ENCODE peak calls at places on chromosomes 7 and 10, in six cellular contexts. H is body of pancreas; L is A549; Q is CD4-positive, alpha-beta memory T cell; G is skeletal muscle cell; Z is Peyer's patch. P is an unnamed sample.
A peak's percentile ranks its signal among the peaks of the same experiment; 100 is the strongest.

GRCh38 chr10:13184726-13185514 is 23.6 kb downstream of the MCM10 start:
- DNase-seq in H (peak; percentile 33), L (no peak), Q (no peak), G (no peak), Z (no peak), P (no peak)

GRCh38 chr7:45108863-45109262 is 2.6 kb downstream of the TBRG4 start:
- DNase-seq in H (no peak), L (no peak), Q (no peak), G (no peak), Z (no peak), P (no peak)

GRCh38 chr7:128027485-128027980 is 3.7 kb downstream of the LRRC4 start:
- DNase-seq in H (no peak), L (no peak), Q (no peak), G (no peak), Z (no peak), P (no peak)

GRCh38 chr10:8288600-8288999 is 234.1 kb downstream of the GATA3 start:
- DNase-seq in H (no peak), L (no peak), Q (no peak), G (no peak), Z (no peak), P (no peak)

GRCh38 chr7:32648408-32649156 is 153.3 kb downstream of the AVL9 start:
- DNase-seq in H (no peak), L (no peak), Q (no peak), G (no peak), Z (no peak), P (no peak)

GRCh38 chr7:15334524-15335269 is 227.1 kb downstream of the AGMO start:
- DNase-seq in H (no peak), L (no peak), Q (no peak), G (no peak), Z (no peak), P (no peak)

GRCh38 chr7:82623812-82624211 is 180.2 kb upstream of the CACNA2D1 start:
- DNase-seq in H (no peak), L (no peak), Q (no peak), G (no peak), Z (no peak), P (no peak)

GRCh38 chr7:37921340-37921805 is 933 bp downstream of the EPDR1 start:
- DNase-seq in H (peak; percentile 67), L (no peak), Q (no peak), G (no peak), Z (no peak), P (no peak)

GRCh38 chr7:151039850-151040548 is 8.3 kb upstream of the ASIC3 start:
- DNase-seq in H (no peak), L (no peak), Q (no peak), G (no peak), Z (no peak), P (no peak)

GRCh38 chr10:10418397-10418796 is 599.3 kb upstream of the CELF2 start:
- DNase-seq in H (no peak), L (no peak), Q (no peak), G (no peak), Z (no peak), P (no peak)

GRCh38 chr10:119396008-119396708 is 146.4 kb downstream of the RGS10 start:
- DNase-seq in H (no peak), L (no peak), Q (no peak), G (no peak), Z (no peak), P (no peak)

GRCh38 chr10:69397972-69398371 is 18.7 kb downstream of the TACR2 start:
- DNase-seq in H (no peak), L (no peak), Q (no peak), G (no peak), Z (no peak), P (no peak)

GRCh38 chr7:31096882-31097258 is 44.8 kb downstream of the ADCYAP1R1 start:
- DNase-seq in H (no peak), L (no peak), Q (no peak), G (no peak), Z (no peak), P (no peak)

GRCh38 chr10:102376901-102377300 is 18.6 kb upstream of the NFKB2 start:
- DNase-seq in H (no peak), L (no peak), Q (no peak), G (no peak), Z (no peak), P (no peak)

GRCh38 chr7:151381333-151382078 is 28.3 kb downstream of the WDR86 start:
- DNase-seq in H (no peak), L (no peak), Q (peak; percentile 83), G (no peak), Z (no peak), P (no peak)

GRCh38 chr10:47008769-47009168 is 97.5 kb downstream of the PTPN20 start:
- DNase-seq in H (no peak), L (no peak), Q (no peak), G (no peak), Z (no peak), P (no peak)

GRCh38 chr10:78829570-78829969 is 239.2 kb upstream of the ZMIZ1 start:
- DNase-seq in H (no peak), L (no peak), Q (no peak), G (no peak), Z (no peak), P (no peak)

GRCh38 chr10:103696411-103697145 is 158.8 kb downstream of the SH3PXD2A start:
- DNase-seq in H (peak; percentile 23), L (peak; percentile 95), Q (peak; percentile 56), G (peak; percentile 75), Z (peak; percentile 41), P (peak; percentile 58)

GRCh38 chr7:359226-359775 is 69.3 kb downstream of the FOXL3 start:
- DNase-seq in H (peak; percentile 5), L (no peak), Q (no peak), G (no peak), Z (no peak), P (no peak)

GRCh38 chr10:72720814-72721665 is 29.1 kb downstream of the MCU start:
- DNase-seq in H (no peak), L (no peak), Q (no peak), G (no peak), Z (no peak), P (no peak)

GRCh38 chr10:78768882-78769281 is 299.9 kb upstream of the ZMIZ1 start:
- DNase-seq in H (no peak), L (no peak), Q (no peak), G (no peak), Z (no peak), P (no peak)

GRCh38 chr10:113159563-113159962 is 209.5 kb downstream of the TCF7L2 start:
- DNase-seq in H (no peak), L (no peak), Q (no peak), G (no peak), Z (no peak), P (no peak)

GRCh38 chr10:113690749-113691148 is 11.0 kb downstream of the CASP7 start:
- DNase-seq in H (no peak), L (no peak), Q (no peak), G (no peak), Z (no peak), P (no peak)

GRCh38 chr10:33132626-33133025 is 174.6 kb upstream of the ITGB1 start:
- DNase-seq in H (no peak), L (no peak), Q (peak; percentile 64), G (no peak), Z (no peak), P (no peak)

GRCh38 chr7:7535688-7536087 is at the start of gene COL28A1:
- DNase-seq in H (no peak), L (no peak), Q (no peak), G (no peak), Z (no peak), P (no peak)

GRCh38 chr10:10782603-10783002 is 235.1 kb upstream of the CELF2 start:
- DNase-seq in H (no peak), L (no peak), Q (no peak), G (no peak), Z (no peak), P (no peak)

GRCh38 chr7:101939136-101939695 is 121.8 kb downstream of the CUX1 start:
- DNase-seq in H (no peak), L (no peak), Q (no peak), G (no peak), Z (no peak), P (no peak)

GRCh38 chr7:17822557-17823173 is 117.6 kb downstream of the SNX13 start:
- DNase-seq in H (no peak), L (no peak), Q (no peak), G (no peak), Z (no peak), P (no peak)

GRCh38 chr7:121419201-121420148 is 23.4 kb upstream of the FAM3C start:
- DNase-seq in H (peak; percentile 42), L (no peak), Q (no peak), G (no peak), Z (no peak), P (no peak)

GRCh38 chr10:49488056-49488455 is 50.9 kb downstream of the ERCC6 start:
- DNase-seq in H (peak; percentile 19), L (no peak), Q (no peak), G (no peak), Z (no peak), P (no peak)

GRCh38 chr10:14648042-14648765 is 126.5 kb downstream of the FAM107B start:
- DNase-seq in H (peak; percentile 52), L (no peak), Q (peak; percentile 88), G (no peak), Z (peak; percentile 86), P (peak; percentile 39)

GRCh38 chr7:4143511-4144160 is 538.5 kb upstream of the FOXK1 start:
- DNase-seq in H (no peak), L (no peak), Q (no peak), G (no peak), Z (no peak), P (no peak)
- H3K4me3 ChIP-seq in H (no peak overlapping the region), L (no peak overlapping the region), Q (no peak overlapping the region), G (no peak overlapping the region), Z (no peak overlapping the region), P (no peak overlapping the region)

GRCh38 chr10:60237977-60238376 is 151.7 kb downstream of the ANK3 start:
- DNase-seq in H (no peak), L (no peak), Q (no peak), G (no peak), Z (no peak), P (no peak)
- H3K4me3 ChIP-seq in H (no peak overlapping the region), L (no peak overlapping the region), Q (peak overlapping the region; percentile 25), G (no peak overlapping the region), Z (no peak overlapping the region), P (no peak overlapping the region)

DNA sequence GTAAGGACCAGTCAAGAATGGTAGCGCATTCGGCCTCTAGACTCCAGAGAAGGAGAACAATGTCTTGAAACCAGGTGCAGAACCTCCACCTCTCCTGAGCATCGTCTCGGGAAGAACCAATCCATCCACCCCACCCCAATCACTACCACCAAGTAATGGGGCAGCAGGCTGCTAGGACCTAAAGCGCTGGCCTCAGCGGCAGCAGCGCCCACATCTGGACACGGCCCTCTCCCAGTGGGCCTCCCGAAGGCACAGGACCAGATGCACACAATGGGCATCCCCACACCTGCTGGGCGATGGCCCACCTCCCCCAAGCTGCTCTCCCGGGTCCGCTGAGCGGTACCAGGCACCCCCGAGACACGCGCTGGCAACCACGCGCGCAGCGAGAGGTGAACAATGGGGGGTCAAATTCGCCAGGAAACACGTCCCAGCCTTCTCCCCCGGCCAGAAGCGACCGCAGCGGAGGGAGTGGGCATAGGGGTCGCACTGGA is 631 bp downstream of the CTTNBP2 start:
- DNase-seq in H (peak; percentile 57), L (no peak), Q (no peak), G (no peak), Z (no peak), P (peak; percentile 5)
- H3K4me3 ChIP-seq in H (peak overlapping the region; percentile 80), L (peak overlapping the region; percentile 56), Q (no peak overlapping the region), G (peak overlapping the region; percentile 51), Z (peak overlapping the region; percentile 41), P (peak overlapping the region; percentile 77)

DNA sequence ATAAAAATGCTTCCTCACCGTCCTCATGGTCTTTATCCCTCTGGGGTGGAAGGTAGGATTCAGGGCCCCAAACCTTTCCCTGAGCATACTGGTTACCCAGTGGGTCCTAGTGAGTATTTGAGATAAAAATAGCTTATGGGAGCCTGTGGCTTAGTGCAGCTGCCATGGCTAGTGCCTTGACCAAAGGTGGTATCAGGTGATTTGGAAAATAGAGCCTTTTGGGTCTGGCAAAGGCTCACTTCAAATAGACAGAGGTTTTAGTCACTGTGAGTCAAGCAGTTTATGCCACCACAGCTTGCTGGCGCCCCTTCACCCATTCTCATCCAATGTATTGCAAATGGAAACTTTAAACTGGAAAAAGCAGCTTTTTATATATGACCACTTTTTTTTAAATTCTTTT is 30.4 kb downstream of the PLAU start:
- DNase-seq in H (no peak), L (no peak), Q (no peak), G (no peak), Z (no peak), P (no peak)
- H3K4me3 ChIP-seq in H (no peak overlapping the region), L (no peak overlapping the region), Q (no peak overlapping the region), G (no peak overlapping the region), Z (no peak overlapping the region), P (no peak overlapping the region)